ENCODE peak calls at places on chromosomes 5 and 9, in four cellular contexts. B, P, Z and H are unnamed samples. For H3K4me1 and H3K36me3, the result is how much of the 10 kb centered on the place peaks cover.

GRCh38 chr9:131393622-131394463 is at the start of gene PRRC2B:
- DNase-seq in Z (peak), P (peak), B (peak), H (peak)

GRCh38 chr5:43336159-43336558 is 22.9 kb upstream of the HMGCS1 start:
- DNase-seq in P (no peak), B (no peak), Z (no peak), H (no peak)

GRCh38 chr9:76761448-76761847 is 2.8 kb upstream of the PCA3 start:
- DNase-seq in P (no peak), B (no peak), Z (no peak), H (no peak)

GRCh38 chr5:61471352-61471751 is 139.3 kb downstream of the ZSWIM6 start:
- DNase-seq in Z (no peak), P (no peak), B (no peak), H (no peak)

GRCh38 chr9:3741729-3742128 is 215.9 kb upstream of the RFX3 start:
- DNase-seq in P (no peak), B (no peak), Z (no peak), H (no peak)

GRCh38 chr9:115144706-115145105 is 26.7 kb upstream of the TNC start:
- DNase-seq in Z (no peak), B (no peak), P (no peak), H (no peak)

GRCh38 chr5:132055808-132056609 is 4.4 kb upstream of the IL3 start:
- DNase-seq in Z (peak), B (peak), P (peak), H (no peak)

GRCh38 chr9:7780261-7780988 is 19.2 kb downstream of the DMAC1 start:
- DNase-seq in B (no peak), P (no peak), Z (no peak), H (no peak)

GRCh38 chr5:88722546-88722945 is 160.4 kb downstream of the MEF2C start:
- DNase-seq in Z (no peak), B (no peak), P (no peak), H (no peak)

GRCh38 chr5:1003296-1003937 is 5.2 kb upstream of the NKD2 start:
- DNase-seq in Z (peak), B (peak), P (peak), H (no peak)

GRCh38 chr5:120479066-120479465 is 15.0 kb downstream of the PRR16 start:
- DNase-seq in P (no peak), Z (no peak), B (no peak), H (no peak)

GRCh38 chr9:86733929-86734328 is 213.4 kb downstream of the GAS1 start:
- DNase-seq in P (no peak), Z (peak), B (no peak), H (no peak)

GRCh38 chr5:1292139-1292538 is 2.7 kb downstream of the TERT start:
- DNase-seq in B (no peak), P (no peak), Z (no peak), H (peak)

GRCh38 chr9:69195681-69196080 is 21.6 kb downstream of the TJP2 start:
- DNase-seq in P (no peak), B (no peak), Z (no peak), H (no peak)

GRCh38 chr9:24293391-24293790 is 252.3 kb downstream of the IZUMO3 start:
- DNase-seq in B (no peak), P (no peak), Z (no peak), H (no peak)

GRCh38 chr9:2567922-2568321 is 53.7 kb upstream of the VLDLR start:
- DNase-seq in B (no peak), Z (no peak), P (no peak), H (no peak)

GRCh38 chr5:35904443-35905132 is 33.8 kb downstream of the CAPSL start:
- DNase-seq in B (no peak), Z (no peak), P (no peak), H (no peak)

GRCh38 chr5:5351288-5352089 is 71.0 kb upstream of the ICE1 start:
- DNase-seq in P (no peak), Z (no peak), B (no peak), H (peak)

GRCh38 chr5:145463634-145464033 is 371.5 kb downstream of the PRELID2 start:
- DNase-seq in Z (no peak), P (no peak), B (no peak), H (no peak)

GRCh38 chr5:157361865-157362465 is 96.0 kb downstream of the CYFIP2 start:
- DNase-seq in P (no peak), Z (no peak), B (no peak), H (peak)

GRCh38 chr9:95649801-95650213 is 133.0 kb upstream of the PTCH1 start:
- DNase-seq in B (no peak), P (no peak), Z (no peak), H (peak)

GRCh38 chr9:27430754-27431540 is 93.1 kb upstream of the IFNK start:
- DNase-seq in P (no peak), B (no peak), Z (no peak), H (no peak)

GRCh38 chr5:59253625-59254024 is 639.9 kb downstream of the PDE4D start:
- DNase-seq in P (no peak), Z (no peak), B (no peak), H (no peak)

GRCh38 chr5:96657068-96657467 is 5.1 kb upstream of the CAST start:
- DNase-seq in B (no peak), Z (no peak), P (no peak), H (peak)

GRCh38 chr5:2499917-2500316 is 251.6 kb downstream of the IRX2 start:
- DNase-seq in P (no peak), Z (no peak), B (no peak), H (no peak)

GRCh38 chr9:110532908-110533665 is 46.5 kb downstream of the SVEP1 start:
- DNase-seq in B (no peak), P (no peak), Z (no peak), H (no peak)

GRCh38 chr5:31944683-31945445 is 229.3 kb downstream of the GOLPH3 start:
- DNase-seq in P (no peak), B (no peak), Z (no peak), H (no peak)

GRCh38 chr9:100379862-100380261 is 27.1 kb upstream of the TEX10 start:
- DNase-seq in B (no peak), Z (no peak), P (no peak), H (no peak)

GRCh38 chr5:36198281-36198680 is 43.4 kb downstream of the NADK2 start:
- DNase-seq in P (no peak), B (no peak), Z (no peak), H (no peak)

GRCh38 chr9:136902259-136902821 is 16.0 kb downstream of the TRAF2 start:
- DNase-seq in Z (peak), B (peak), P (peak), H (peak)

GRCh38 chr5:87188411-87188810 is 79.3 kb upstream of the RASA1 start:
- DNase-seq in B (no peak), P (no peak), Z (no peak), H (no peak)

GRCh38 chr5:108935602-108936001 is 187.9 kb downstream of the FER start:
- DNase-seq in P (no peak), B (no peak), Z (no peak), H (no peak)

GRCh38 chr9:121743441-121744001 is 92.1 kb downstream of the DAB2IP start:
- DNase-seq in P (peak), Z (peak), B (peak), H (peak)

GRCh38 chr5:96816430-96816939 is 8.7 kb upstream of the ERAP1 start:
- DNase-seq in Z (no peak), B (no peak), P (no peak), H (no peak)

GRCh38 chr5:94028001-94028400 is 286.6 kb upstream of the POU5F2 start:
- DNase-seq in P (no peak), B (no peak), Z (no peak), H (no peak)

GRCh38 chr5:123344819-123345426 is 78.3 kb downstream of the CEP120 start:
- DNase-seq in Z (no peak), P (no peak), B (no peak), H (no peak)

GRCh38 chr5:25489834-25490538 is 845.2 kb upstream of the CDH10 start:
- DNase-seq in B (no peak), P (no peak), Z (no peak), H (no peak)

GRCh38 chr9:133882849-133883248 is 109.3 kb downstream of the VAV2 start:
- DNase-seq in Z (no peak), P (no peak), B (no peak), H (no peak)

GRCh38 chr9:133883356-133883755 is 108.8 kb downstream of the VAV2 start:
- DNase-seq in Z (no peak), B (no peak), P (no peak), H (no peak)

GRCh38 chr9:133881671-133882381 is 110.3 kb downstream of the VAV2 start:
- DNase-seq in P (no peak), Z (no peak), B (no peak), H (no peak)

GRCh38 chr9:133880136-133880535 is 112.0 kb downstream of the VAV2 start:
- DNase-seq in Z (no peak), P (no peak), B (no peak), H (no peak)

DNA sequence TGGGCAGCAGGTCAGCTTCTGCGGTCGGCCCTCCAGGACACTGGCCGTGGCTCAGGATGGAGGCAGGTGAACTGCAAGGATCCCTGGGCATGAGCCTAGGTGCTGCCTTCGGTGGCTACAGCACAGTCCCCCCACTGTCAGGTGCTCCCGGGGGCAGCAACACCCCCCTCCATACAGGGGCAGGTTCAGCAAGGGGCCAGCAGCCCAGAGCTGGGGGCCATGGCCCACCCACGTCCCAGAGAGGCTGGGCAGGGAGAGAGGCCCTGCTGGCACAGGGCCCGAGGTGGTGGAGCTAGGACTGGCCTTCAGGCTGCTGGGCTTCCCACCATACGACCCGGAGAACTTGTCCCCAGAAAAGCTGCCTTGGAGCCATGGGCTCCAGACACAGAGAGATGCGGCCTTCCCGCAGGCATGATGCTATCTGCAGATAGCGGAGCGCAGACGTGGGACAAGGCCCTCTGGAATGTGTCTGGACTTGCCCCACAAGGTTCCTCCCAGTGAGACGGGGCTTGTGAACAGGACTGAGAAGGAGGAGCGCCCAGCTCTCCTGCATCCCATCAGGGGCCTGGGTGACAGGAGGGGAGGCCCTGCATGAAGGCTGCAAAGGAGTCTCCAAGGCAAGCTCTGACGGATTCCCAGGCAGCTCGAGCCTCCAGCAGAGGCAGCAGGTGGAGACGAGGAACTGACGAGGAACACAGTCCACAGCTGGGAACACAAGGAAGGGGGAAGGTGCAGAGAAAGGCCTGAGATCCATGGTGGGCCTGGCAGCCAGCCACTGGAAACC is 111.1 kb downstream of the VAV2 start:
- DNase-seq in B (no peak), P (no peak), Z (no peak), H (no peak)
- H3K4me1 ChIP-seq in B (under half), P (under half), Z (under half), H (under half)

DNA sequence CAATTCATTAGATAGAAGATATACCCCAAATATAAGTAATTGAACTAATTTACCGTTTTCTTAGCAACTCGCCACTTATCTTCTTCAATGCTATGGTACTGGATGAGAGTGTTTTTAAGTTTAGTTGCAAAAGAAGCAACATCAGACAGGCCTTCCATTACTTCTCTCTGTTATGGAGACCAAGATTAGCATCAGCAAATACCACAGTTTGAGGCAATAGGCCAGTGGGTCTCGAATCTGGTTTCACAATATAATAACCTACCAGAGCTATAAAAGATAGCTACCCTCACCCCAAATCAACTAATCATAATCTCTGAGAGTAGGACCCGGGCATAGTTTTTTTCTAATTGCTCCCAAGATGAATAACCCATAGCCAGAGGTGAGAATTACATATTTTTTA is 5.1 kb downstream of the STARD4 start:
- DNase-seq in B (no peak), P (no peak), Z (no peak), H (no peak)
- H3K36me3 ChIP-seq in B (under half), P (under half), Z (under half), H (under half)

DNA sequence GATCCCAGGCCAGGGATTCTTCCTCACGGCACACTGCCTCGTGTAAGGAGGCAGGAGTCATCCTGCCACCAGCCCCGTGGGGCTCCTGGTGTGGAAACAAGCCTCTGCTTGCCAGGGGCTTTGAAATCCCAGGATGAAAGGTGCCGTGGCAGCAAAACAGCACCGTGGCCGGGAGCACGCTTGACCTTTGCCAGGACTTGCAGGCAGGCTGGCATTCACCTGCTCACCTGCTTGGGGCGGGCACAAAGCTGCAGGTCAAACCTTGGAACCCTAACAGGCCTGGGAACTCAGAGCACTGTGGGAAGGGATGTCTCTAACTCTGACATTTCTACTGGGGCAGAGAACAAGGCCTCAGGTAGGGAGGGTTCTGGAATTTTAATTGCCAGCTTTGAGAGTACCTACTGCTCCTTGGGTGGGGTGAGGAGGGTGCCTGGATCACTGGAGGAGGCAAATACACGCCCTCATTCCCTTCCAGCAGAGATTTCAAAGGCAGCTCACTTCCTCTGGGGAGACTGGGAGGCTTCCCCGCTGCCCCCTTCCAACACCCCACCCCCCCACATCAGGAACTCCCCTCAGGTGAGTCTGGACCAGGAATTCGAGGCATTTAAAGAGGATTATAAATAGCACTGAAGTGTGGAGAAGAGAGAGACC is 45.6 kb upstream of the STXBP1 start:
- DNase-seq in P (peak), B (peak), Z (no peak), H (no peak)
- H3K4me1 ChIP-seq in P (half or more), B (under half), Z (under half), H (half or more)

GRCh38 chr9:123097709-123098459 is 64.4 kb downstream of the GPR21 start:
- DNase-seq in B (no peak), P (no peak), Z (no peak), H (no peak)
- H3K36me3 ChIP-seq in B (under half), P (half or more), Z (under half), H (half or more)

DNA sequence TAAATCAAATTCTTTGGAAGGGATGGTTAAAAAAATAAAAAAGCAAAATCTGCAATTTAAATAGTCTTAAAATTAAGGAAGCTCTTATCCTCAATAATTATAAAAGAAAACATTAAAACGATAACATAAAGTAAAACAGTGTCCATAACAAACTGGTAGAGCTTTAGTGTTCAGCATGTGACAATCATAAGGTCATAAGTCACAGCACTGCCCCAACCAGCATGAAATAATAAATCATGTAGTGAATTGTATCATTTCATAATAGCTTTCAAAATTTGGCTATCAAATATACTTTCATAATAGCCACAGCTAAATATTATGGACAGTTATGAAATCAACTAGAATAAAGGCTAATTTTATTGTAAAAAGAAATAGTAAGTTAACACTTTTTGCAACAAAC is 10.0 kb downstream of the NR3C1 start:
- DNase-seq in B (no peak), Z (no peak), P (no peak), H (no peak)
- H3K4me1 ChIP-seq in B (under half), Z (under half), P (half or more), H (under half)

GRCh38 chr5:135337064-135337463 is 62.0 kb downstream of the MACROH2A1 start:
- DNase-seq in Z (no peak), B (no peak), P (no peak), H (no peak)

GRCh38 chr5:135331612-135332011 is 67.4 kb downstream of the MACROH2A1 start:
- DNase-seq in Z (no peak), P (no peak), B (no peak), H (no peak)

GRCh38 chr5:135332519-135333150 is 66.4 kb downstream of the MACROH2A1 start:
- DNase-seq in Z (no peak), B (no peak), P (no peak), H (peak)

GRCh38 chr5:135333737-135334515 is 65.1 kb downstream of the MACROH2A1 start:
- DNase-seq in P (no peak), Z (no peak), B (no peak), H (no peak)

GRCh38 chr5:135335031-135335828 is 63.8 kb downstream of the MACROH2A1 start:
- DNase-seq in P (no peak), Z (no peak), B (no peak), H (no peak)
- H3K36me3 ChIP-seq in P (half or more), Z (under half), B (half or more), H (half or more)

GRCh38 chr9:16866542-16866941 is 3.9 kb downstream of the BNC2 start:
- DNase-seq in B (no peak), Z (no peak), P (no peak), H (no peak)

GRCh38 chr9:16869140-16869903 is 1.1 kb downstream of the BNC2 start:
- DNase-seq in B (no peak), Z (no peak), P (no peak), H (no peak)

GRCh38 chr9:16867571-16868311 is 2.7 kb downstream of the BNC2 start:
- DNase-seq in Z (no peak), P (no peak), B (no peak), H (peak)

GRCh38 chr9:16868706-16869105 is 1.8 kb downstream of the BNC2 start:
- DNase-seq in Z (no peak), B (no peak), P (no peak), H (no peak)

GRCh38 chr9:16864741-16865434 is 5.6 kb downstream of the BNC2 start:
- DNase-seq in P (no peak), Z (no peak), B (no peak), H (peak)
- H3K4me1 ChIP-seq in P (under half), Z (under half), B (under half), H (under half)

GRCh38 chr5:72565519-72566289 is 58.5 kb upstream of the ZNF366 start:
- DNase-seq in Z (no peak), B (no peak), P (no peak), H (no peak)
- H3K36me3 ChIP-seq in Z (under half), B (under half), P (under half), H (under half)